ENCODE peak calls at places on chromosomes 2 and 18, in five cellular contexts. R, M, J, H and V are unnamed samples.

GRCh38 chr2:26033270-26033768 is 565 bp upstream of the RAB10 start:
- DNase-seq in R (peak), M (peak), J (peak), H (peak), V (peak)

GRCh38 chr2:31992934-31993333 is 17.9 kb downstream of the MEMO1 start:
- DNase-seq in R (peak), M (no peak), J (no peak), H (no peak), V (no peak)

GRCh38 chr2:17813742-17814458 is 2.4 kb upstream of the MSGN1 start:
- DNase-seq in R (no peak), M (no peak), J (no peak), H (no peak), V (peak)

GRCh38 chr2:9768388-9768787 is 74.9 kb upstream of the TAF1B start:
- DNase-seq in R (no peak), M (peak), J (no peak), H (no peak), V (no peak)

GRCh38 chr2:17573806-17574175 is 33.3 kb downstream of the VSNL1 start:
- DNase-seq in R (no peak), M (no peak), J (no peak), H (no peak), V (no peak)

GRCh38 chr2:88159955-88160415 is 10.2 kb upstream of the THNSL2 start:
- DNase-seq in R (peak), M (peak), J (peak), H (peak), V (peak)

GRCh38 chr2:70831861-70832260 is 3.8 kb downstream of the CD207 start:
- DNase-seq in R (no peak), M (no peak), J (no peak), H (peak), V (no peak)

GRCh38 chr2:65214843-65215242 is 12.8 kb upstream of the ACTR2 start:
- DNase-seq in R (no peak), M (no peak), J (no peak), H (no peak), V (no peak)

GRCh38 chr2:104332733-104333132 is 521.2 kb upstream of the POU3F3 start:
- DNase-seq in R (peak), M (peak), J (no peak), H (no peak), V (peak)

GRCh38 chr2:168156661-168157060 is 90.7 kb downstream of the STK39 start:
- DNase-seq in R (peak), M (peak), J (peak), H (no peak), V (peak)

GRCh38 chr2:135667045-135667444 is 74.6 kb upstream of the UBXN4 start:
- DNase-seq in R (no peak), M (no peak), J (no peak), H (peak), V (no peak)

GRCh38 chr2:12424219-12424618 is 292.5 kb upstream of the TRIB2 start:
- DNase-seq in R (no peak), M (no peak), J (peak), H (no peak), V (peak)

GRCh38 chr18:48637081-48637990 is 98.5 kb downstream of the CTIF start:
- DNase-seq in R (no peak), M (no peak), J (no peak), H (no peak), V (no peak)

GRCh38 chr2:696463-696862 is 19.3 kb upstream of the TMEM18 start:
- DNase-seq in R (no peak), M (no peak), J (no peak), H (no peak), V (no peak)

GRCh38 chr18:78239090-78239457 is 740.5 kb upstream of the SALL3 start:
- DNase-seq in R (no peak), M (no peak), J (no peak), H (no peak), V (no peak)

GRCh38 chr2:9139491-9140443 is 66.8 kb upstream of the ASAP2 start:
- DNase-seq in R (peak), M (peak), J (peak), H (peak), V (peak)

GRCh38 chr2:10028988-10029874 is 14.1 kb upstream of the KLF11 start:
- DNase-seq in R (no peak), M (peak), J (no peak), H (no peak), V (peak)

GRCh38 chr2:200509227-200509607 is 651 bp downstream of the KCTD18 start:
- DNase-seq in R (peak), M (no peak), J (peak), H (no peak), V (peak)

GRCh38 chr18:68928762-68929675 is 131.1 kb downstream of the CCDC102B start:
- DNase-seq in R (peak), M (peak), J (no peak), H (no peak), V (no peak)